ENCODE peak calls at places on chromosomes 16 and 17, in four cellular contexts. L is HCT116, K is HepG2, N is K562. H is an unnamed sample.

GRCh38 chr17:74199306-74200092 is 4.0 kb upstream of the RPL38 start:
- DNase-seq in N (peak), K (peak), L (no peak), H (peak)

GRCh38 chr16:1961651-1962067 is 2.3 kb downstream of the NDUFB10 start:
- DNase-seq in K (peak), N (peak), L (no peak), H (no peak)

GRCh38 chr16:50152807-50153647 is at the start of gene TENT4B:
- DNase-seq in L (peak), K (peak), N (peak), H (peak)

GRCh38 chr16:695355-696089 is 5.3 kb upstream of the WDR24 start:
- DNase-seq in K (no peak), N (peak), L (no peak), H (no peak)

GRCh38 chr16:50653633-50654524 is 27.2 kb downstream of the SNX20 start:
- DNase-seq in K (no peak), N (no peak), L (no peak), H (no peak)

GRCh38 chr17:39270923-39271322 is 45.2 kb upstream of the STAC2 start:
- DNase-seq in L (peak), N (no peak), K (no peak), H (no peak)

GRCh38 chr16:70805380-70805779 is 4.4 kb upstream of the VAC14 start:
- DNase-seq in K (no peak), L (no peak), N (no peak), H (no peak)

GRCh38 chr17:3513305-3514035 is 37.7 kb downstream of the ASPA start:
- DNase-seq in N (peak), L (no peak), K (no peak), H (no peak)

GRCh38 chr16:54285414-54286066 is 1.0 kb downstream of the IRX3 start:
- DNase-seq in K (peak), L (no peak), N (no peak), H (peak)

GRCh38 chr16:66520406-66521194 is 29.3 kb downstream of the TK2 start:
- DNase-seq in K (no peak), L (no peak), N (no peak), H (no peak)

GRCh38 chr16:19785081-19785480 is 67.0 kb downstream of the IQCK start:
- DNase-seq in N (no peak), K (no peak), L (no peak), H (no peak)

GRCh38 chr16:21283521-21284289 is 5.6 kb upstream of the CRYM start:
- DNase-seq in L (no peak), N (no peak), K (peak), H (peak)

GRCh38 chr17:72378414-72379395 is 257.9 kb downstream of the SOX9 start:
- DNase-seq in K (no peak), N (no peak), L (no peak), H (peak)

GRCh38 chr16:73879621-73880020 is 417.0 kb upstream of the PSMD7 start:
- DNase-seq in K (no peak), N (no peak), L (no peak), H (no peak)

GRCh38 chr17:21368545-21369246 is 7.5 kb upstream of the KCNJ12 start:
- DNase-seq in L (no peak), N (no peak), K (no peak), H (no peak)

GRCh38 chr16:1420111-1420539 is 422 bp downstream of the UQCC4 start:
- DNase-seq in K (no peak), N (no peak), L (no peak), H (no peak)

GRCh38 chr16:50371936-50372595 is 3.3 kb upstream of the BRD7 start:
- DNase-seq in L (no peak), K (peak), N (no peak), H (peak)

DNA sequence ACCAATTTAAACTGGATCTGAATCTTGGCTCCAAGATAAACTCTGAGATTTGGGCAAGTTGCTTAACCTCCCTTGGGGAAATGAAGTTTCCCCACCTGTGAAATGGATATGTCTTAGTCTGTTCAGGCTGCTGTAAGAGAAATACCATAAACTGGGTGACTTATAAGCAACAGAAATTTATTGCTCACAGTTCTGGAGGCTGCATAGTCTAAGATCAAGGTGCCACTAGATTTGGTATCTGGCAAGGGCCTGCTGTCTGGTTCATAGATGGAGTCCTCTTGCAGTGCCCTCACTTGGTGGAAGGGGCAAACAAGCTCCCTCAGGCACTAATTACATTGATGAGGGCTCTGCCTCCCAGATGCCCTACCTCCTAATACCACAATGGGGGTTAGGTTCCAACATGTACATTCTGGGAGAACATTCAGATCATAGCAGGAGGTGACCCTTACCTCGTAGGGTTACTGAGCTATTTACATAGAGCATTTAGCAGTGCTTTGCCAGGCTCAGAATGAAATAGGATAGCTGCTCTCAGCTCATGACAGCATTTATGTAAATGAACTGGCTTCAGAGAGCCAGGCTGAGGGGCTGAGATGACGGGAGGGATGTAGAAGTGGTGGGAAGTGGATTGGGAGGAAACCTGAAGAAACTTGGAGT is 83.9 kb downstream of the SPECC1 start:
- DNase-seq in N (no peak), K (no peak), L (no peak), H (no peak)
- TF ChIP-seq ELF1 in N (no peak), K (no peak), L (no peak), H (no peak)

GRCh38 chr16:87569601-87570559 is 32.4 kb upstream of the JPH3 start:
- DNase-seq in N (no peak), L (no peak), K (no peak), H (peak)
- TF ChIP-seq ELF1 in N (no peak), L (no peak), K (no peak), H (no peak)

GRCh38 chr16:75306102-75306762 is 54.8 kb upstream of the BCAR1 start:
- DNase-seq in L (peak), K (peak), N (no peak), H (no peak)
- TF ChIP-seq ELF1 in L (no peak), K (peak), N (no peak), H (no peak)

GRCh38 chr17:9268546-9268945 is 247.2 kb downstream of the NTN1 start:
- DNase-seq in N (no peak), L (no peak), K (no peak), H (no peak)
- TF ChIP-seq ELF1 in N (no peak), L (no peak), K (no peak), H (no peak)

GRCh38 chr16:4006441-4006989 is 109.7 kb downstream of the ADCY9 start:
- DNase-seq in K (no peak), L (no peak), N (no peak), H (no peak)
- TF ChIP-seq ELF1 in K (no peak), L (no peak), N (no peak), H (no peak)

GRCh38 chr16:3610698-3611144 is 685 bp downstream of the SLX4 start:
- DNase-seq in L (no peak), K (no peak), N (no peak), H (no peak)

GRCh38 chr16:3608069-3608468 is 3.3 kb downstream of the SLX4 start:
- DNase-seq in K (no peak), N (no peak), L (no peak), H (no peak)

GRCh38 chr16:3609895-3610697 is 1.3 kb downstream of the SLX4 start:
- DNase-seq in L (no peak), N (no peak), K (peak), H (no peak)

GRCh38 chr16:3611145-3611977 is at the start of gene SLX4:
- DNase-seq in K (peak), L (peak), N (peak), H (peak)

GRCh38 chr16:3612510-3613466 is 1.4 kb upstream of the SLX4 start:
- DNase-seq in N (peak), K (no peak), L (no peak), H (no peak)
- TF ChIP-seq ELF1 in N (no peak), K (no peak), L (no peak), H (no peak)

GRCh38 chr16:47470211-47470610 is 9.1 kb downstream of the PHKB start:
- DNase-seq in L (no peak), N (no peak), K (no peak), H (no peak)

GRCh38 chr16:47465919-47466630 is 4.9 kb downstream of the PHKB start:
- DNase-seq in K (no peak), N (no peak), L (no peak), H (no peak)

GRCh38 chr16:47470810-47471209 is 9.7 kb downstream of the PHKB start:
- DNase-seq in K (peak), N (no peak), L (no peak), H (no peak)

GRCh38 chr16:47469227-47469626 is 8.1 kb downstream of the PHKB start:
- DNase-seq in K (no peak), N (no peak), L (no peak), H (no peak)

DNA sequence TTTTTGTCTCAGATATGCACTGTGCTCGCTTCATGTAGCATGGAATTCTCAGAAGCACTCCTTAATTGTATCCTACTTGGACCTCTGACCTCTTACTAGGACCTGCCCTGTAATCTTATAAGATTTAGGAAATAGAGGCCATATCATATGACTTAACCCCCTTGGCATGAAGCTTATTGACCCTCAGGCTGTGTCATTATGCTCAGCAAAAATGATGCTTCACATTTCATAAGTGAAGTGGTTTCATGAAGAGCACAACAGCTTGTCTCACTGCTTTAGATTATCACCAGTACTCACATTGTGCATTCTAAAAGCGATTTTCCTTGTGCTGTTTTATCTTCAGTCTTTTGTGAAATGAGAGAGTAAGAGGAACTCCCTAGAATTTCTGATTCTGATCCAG is 6.4 kb downstream of the PHKB start:
- DNase-seq in L (no peak), K (no peak), N (no peak), H (no peak)
- TF ChIP-seq ELF1 in L (no peak), K (no peak), N (peak), H (no peak)